ENCODE peak calls at places on chromosome 1, in eight cellular contexts. H is nephron progenitor cell; O is stimulated activated CD8-positive, alpha-beta memory T cell treated with anti-CD3 and anti-CD28 coated beads, Interleukin-15, amount 100 ng/mL, for 1 hour; C is Calu3; U is HuH-7; K is activated CD4-positive, alpha-beta T cell treated with anti-CD3 and anti-CD28 coated beads, Interleukin-2, amount 50 U/mL, for 1 hour; R is pancreas; M is AG10803. V is an unnamed sample.

GRCh38 chr1:63010898-63011660 is 227.1 kb downstream of the ATG4C start:
- DNase-seq in H (no peak), O (no peak), C (no peak), U (no peak), K (no peak), R (no peak), M (no peak), V (no peak)

GRCh38 chr1:235176486-235176885 is 15.4 kb upstream of the RBM34 start:
- DNase-seq in H (no peak), O (no peak), C (no peak), U (no peak), K (no peak), R (no peak), M (no peak), V (no peak)

GRCh38 chr1:215992620-215993019 is 425.5 kb downstream of the KCTD3 start:
- DNase-seq in H (peak), O (no peak), C (peak), U (peak), K (no peak), R (no peak), M (peak), V (peak)

GRCh38 chr1:83882906-83883305 is 116.0 kb downstream of the TTLL7 start:
- DNase-seq in H (peak), O (no peak), C (peak), U (peak), K (no peak), R (no peak), M (peak), V (peak)

GRCh38 chr1:7930547-7931445 is 9.8 kb downstream of the TNFRSF9 start:
- DNase-seq in H (no peak), O (no peak), C (no peak), U (no peak), K (no peak), R (no peak), M (no peak), V (no peak)

GRCh38 chr1:170856455-170856854 is 78.9 kb upstream of the MROH9 start:
- DNase-seq in H (no peak), O (no peak), C (no peak), U (no peak), K (no peak), R (no peak), M (peak), V (no peak)

GRCh38 chr1:171081220-171081993 is 9.3 kb upstream of the FMO3 start:
- DNase-seq in H (no peak), O (no peak), C (no peak), U (peak), K (no peak), R (no peak), M (peak), V (peak)

GRCh38 chr1:90711696-90712095 is 5.4 kb downstream of the BARHL2 start:
- DNase-seq in H (no peak), O (no peak), C (no peak), U (no peak), K (no peak), R (no peak), M (no peak), V (no peak)

GRCh38 chr1:201774224-201774982 is 54.6 kb upstream of the IPO9 start:
- DNase-seq in H (no peak), O (no peak), C (no peak), U (no peak), K (no peak), R (no peak), M (peak), V (no peak)

GRCh38 chr1:61851235-61851634 is 109.0 kb downstream of the PATJ start:
- DNase-seq in H (no peak), O (no peak), C (no peak), U (no peak), K (no peak), R (no peak), M (no peak), V (no peak)

GRCh38 chr1:36467708-36468455 is 3.7 kb upstream of the MRPS15 start:
- DNase-seq in H (no peak), O (no peak), C (no peak), U (no peak), K (no peak), R (peak), M (no peak), V (no peak)

GRCh38 chr1:38000529-38001453 is 4.5 kb downstream of the FHL3 start:
- DNase-seq in H (no peak), O (no peak), C (no peak), U (peak), K (no peak), R (no peak), M (peak), V (peak)

GRCh38 chr1:222283147-222283768 is 264.6 kb downstream of the HHIPL2 start:
- DNase-seq in H (no peak), O (no peak), C (no peak), U (no peak), K (no peak), R (no peak), M (peak), V (no peak)

GRCh38 chr1:198901280-198901679 is 262.4 kb downstream of the PTPRC start:
- DNase-seq in H (no peak), O (no peak), C (no peak), U (no peak), K (no peak), R (no peak), M (no peak), V (no peak)

GRCh38 chr1:150152772-150153461 is 3.2 kb downstream of the PLEKHO1 start:
- DNase-seq in H (no peak), O (no peak), C (no peak), U (no peak), K (no peak), R (no peak), M (peak), V (peak)

GRCh38 chr1:169538998-169539871 is 47.0 kb downstream of the F5 start:
- DNase-seq in H (no peak), O (no peak), C (peak), U (no peak), K (no peak), R (no peak), M (peak), V (peak)

GRCh38 chr1:156834322-156834721 is 17.7 kb upstream of the SH2D2A start:
- DNase-seq in H (no peak), O (no peak), C (no peak), U (no peak), K (no peak), R (no peak), M (no peak), V (no peak)

GRCh38 chr1:196808529-196809235 is 10.8 kb upstream of the CFHR1 start:
- DNase-seq in H (no peak), O (no peak), C (no peak), U (no peak), K (no peak), R (no peak), M (no peak), V (no peak)

V was measured in DMS53.